ENCODE peak calls at places on chromosomes 11 and 22, in six cellular contexts. I is sigmoid colon, Z is A549, T is transverse colon, X is tibial nerve, F is upper lobe of left lung. M is an unnamed sample.

GRCh38 chr11:85742873-85743275 is 56.9 kb upstream of the CCDC89 start:
- DNase-seq in I (no peak), Z (no peak), T (no peak), X (no peak), F (no peak), M (no peak)

GRCh38 chr11:82763167-82763566 is 29.5 kb upstream of the FAM181B start:
- DNase-seq in I (no peak), Z (no peak), T (no peak), X (no peak), F (no peak), M (no peak)

GRCh38 chr11:60959445-60959844 is 7.5 kb upstream of the SLC15A3 start:
- DNase-seq in I (no peak), Z (no peak), T (no peak), X (no peak), F (no peak), M (no peak)

GRCh38 chr11:35334385-35335090 is 84.8 kb downstream of the SLC1A2 start:
- DNase-seq in I (no peak), Z (no peak), T (no peak), X (no peak), F (no peak), M (no peak)

GRCh38 chr11:95924414-95924760 is 480 bp upstream of the MTMR2 start:
- DNase-seq in I (no peak), Z (peak), T (no peak), X (no peak), F (no peak), M (peak)

GRCh38 chr11:22920939-22921565 is 60.8 kb upstream of the CCDC179 start:
- DNase-seq in I (no peak), Z (peak), T (peak), X (no peak), F (no peak), M (peak)

GRCh38 chr22:26629988-26630761 is 8.4 kb downstream of the CRYBA4 start:
- DNase-seq in I (no peak), Z (no peak), T (no peak), X (no peak), F (no peak), M (no peak)

GRCh38 chr11:35163209-35163608 is 24.2 kb downstream of the CD44 start:
- DNase-seq in I (no peak), Z (peak), T (no peak), X (no peak), F (no peak), M (no peak)

GRCh38 chr11:85950317-85951048 is 95.3 kb downstream of the CCDC83 start:
- DNase-seq in I (no peak), Z (no peak), T (no peak), X (no peak), F (no peak), M (no peak)

GRCh38 chr22:46021577-46021976 is 44.6 kb upstream of the WNT7B start:
- DNase-seq in I (peak), Z (no peak), T (peak), X (no peak), F (no peak), M (no peak)

GRCh38 chr11:12831471-12832202 is 157.4 kb downstream of the TEAD1 start:
- DNase-seq in I (no peak), Z (no peak), T (no peak), X (no peak), F (no peak), M (no peak)

GRCh38 chr11:70528046-70528793 is 129.9 kb downstream of the CTTN start:
- DNase-seq in I (no peak), Z (no peak), T (no peak), X (no peak), F (peak), M (no peak)

GRCh38 chr11:100208207-100208606 is 478.9 kb upstream of the ARHGAP42 start:
- DNase-seq in I (no peak), Z (no peak), T (no peak), X (no peak), F (no peak), M (no peak)

GRCh38 chr22:19880786-19881569 is 26.3 kb upstream of the GNB1L start:
- DNase-seq in I (peak), Z (peak), T (no peak), X (peak), F (no peak), M (peak)

GRCh38 chr11:67055812-67056211 is 835 bp upstream of the RHOD start:
- DNase-seq in I (no peak), Z (no peak), T (no peak), X (no peak), F (peak), M (no peak)
- TF ChIP-seq EP300 in I (no peak), Z (no peak), T (no peak), X (no peak), F (no peak), M (no peak)

DNA sequence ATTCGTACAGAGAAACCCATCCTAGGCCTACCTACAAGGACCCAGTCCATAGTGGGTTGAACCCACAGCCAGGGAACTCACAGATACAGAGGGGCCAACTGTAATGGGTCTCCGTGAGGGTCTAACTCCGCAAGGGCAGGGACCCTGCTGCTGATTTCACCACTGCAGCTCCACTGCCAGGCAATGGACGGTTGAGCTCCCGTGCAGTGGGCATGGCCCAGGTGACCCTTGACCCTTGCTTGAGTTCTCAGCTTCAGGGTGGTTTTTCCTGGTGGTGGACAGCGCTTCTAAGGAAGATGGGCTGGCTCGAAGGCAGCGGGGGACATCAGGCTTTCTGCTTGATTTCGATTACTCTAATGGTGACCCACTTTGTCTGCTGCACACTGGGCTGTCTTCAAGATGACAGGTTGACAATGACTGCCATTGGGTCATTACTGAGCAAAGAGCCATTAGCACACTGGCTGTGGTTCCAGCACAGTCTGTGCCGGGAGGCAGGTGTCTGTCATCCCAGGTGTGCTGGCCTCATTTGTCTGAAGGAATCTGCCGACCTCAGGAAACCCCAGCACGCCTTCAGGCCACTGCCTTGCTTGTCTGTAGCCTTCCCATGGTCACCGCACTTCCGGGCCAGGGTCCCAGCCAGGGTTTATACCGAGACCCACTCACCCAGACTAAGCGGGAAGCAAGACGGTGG is 3.7 kb upstream of the GAL start:
- DNase-seq in I (peak), Z (no peak), T (no peak), X (no peak), F (no peak), M (no peak)
- TF ChIP-seq EP300 in I (no peak), Z (no peak), T (no peak), X (no peak), F (no peak), M (no peak)

GRCh38 chr11:117744471-117745280 is 52.3 kb downstream of the DSCAML1 start:
- DNase-seq in I (peak), Z (no peak), T (no peak), X (no peak), F (no peak), M (no peak)

GRCh38 chr11:117747892-117748291 is 49.1 kb downstream of the DSCAML1 start:
- DNase-seq in I (no peak), Z (no peak), T (no peak), X (no peak), F (no peak), M (no peak)

GRCh38 chr11:117745346-117745745 is 51.7 kb downstream of the DSCAML1 start:
- DNase-seq in I (peak), Z (no peak), T (no peak), X (no peak), F (no peak), M (no peak)

GRCh38 chr11:117738246-117738957 is 58.6 kb downstream of the DSCAML1 start:
- DNase-seq in I (no peak), Z (no peak), T (no peak), X (no peak), F (no peak), M (no peak)

GRCh38 chr11:117743121-117743815 is 53.7 kb downstream of the DSCAML1 start:
- DNase-seq in I (no peak), Z (no peak), T (no peak), X (no peak), F (no peak), M (no peak)
- TF ChIP-seq EP300 in I (no peak), Z (no peak), T (no peak), X (no peak), F (no peak), M (no peak)

GRCh38 chr11:57901278-57901677 is 122.4 kb upstream of the OR9Q1 start:
- DNase-seq in I (no peak), Z (no peak), T (no peak), X (no peak), F (no peak), M (no peak)
- TF ChIP-seq EP300 in I (no peak), Z (no peak), T (no peak), X (no peak), F (no peak), M (no peak)

DNA sequence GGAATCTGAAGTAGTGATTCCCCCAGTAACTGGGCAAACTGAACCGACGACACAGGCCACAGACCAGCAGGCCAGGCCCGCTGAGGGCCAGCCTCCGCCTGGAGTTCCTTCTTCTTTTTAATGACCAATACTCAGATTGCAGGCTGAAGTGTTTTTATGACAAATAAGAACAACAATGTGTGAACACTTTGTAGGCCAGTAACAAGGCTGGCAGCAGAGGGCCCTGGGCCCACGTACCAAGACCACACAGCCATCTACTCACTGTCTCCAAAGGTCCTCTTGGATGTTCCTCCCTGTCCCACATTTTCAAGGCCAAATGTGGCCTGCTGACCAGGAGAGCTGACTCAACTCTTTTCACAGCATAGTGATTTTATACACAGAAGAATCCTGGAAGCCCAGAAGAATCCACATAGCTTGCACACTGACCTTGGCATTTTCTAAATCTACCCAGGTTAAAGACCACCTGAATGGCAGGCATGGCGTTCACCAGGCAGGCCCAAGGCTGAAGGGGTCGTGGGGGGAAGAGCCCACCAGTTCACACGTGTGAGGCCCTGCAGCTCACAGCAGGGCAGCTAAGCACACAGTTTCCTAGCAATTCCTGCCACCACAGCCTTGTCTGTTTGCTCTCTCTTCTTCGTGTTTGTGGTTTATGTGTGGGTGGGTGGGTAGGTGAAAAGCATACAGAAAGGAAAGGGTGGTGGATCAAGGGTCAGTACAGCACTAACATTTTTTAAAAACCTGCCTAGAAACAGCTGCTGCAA is 13.3 kb downstream of the SMCO4 start:
- DNase-seq in I (no peak), Z (no peak), T (no peak), X (no peak), F (peak), M (peak)
- TF ChIP-seq EP300 in I (no peak), Z (no peak), T (no peak), X (no peak), F (no peak), M (peak)

GRCh38 chr22:39214006-39214382 is 30.8 kb downstream of the PDGFB start:
- DNase-seq in I (peak), Z (no peak), T (no peak), X (no peak), F (no peak), M (no peak)

GRCh38 chr22:39216143-39216490 is 28.7 kb downstream of the PDGFB start:
- DNase-seq in I (peak), Z (no peak), T (no peak), X (no peak), F (no peak), M (no peak)

GRCh38 chr22:39215430-39216142 is 29.2 kb downstream of the PDGFB start:
- DNase-seq in I (peak), Z (peak), T (no peak), X (no peak), F (no peak), M (no peak)

GRCh38 chr22:39215070-39215396 is 29.7 kb downstream of the PDGFB start:
- DNase-seq in I (peak), Z (no peak), T (no peak), X (no peak), F (no peak), M (no peak)

GRCh38 chr22:39214383-39215069 is 30.3 kb downstream of the PDGFB start:
- DNase-seq in I (no peak), Z (peak), T (no peak), X (no peak), F (no peak), M (peak)
- TF ChIP-seq EP300 in I (no peak), Z (no peak), T (no peak), X (no peak), F (no peak), M (no peak)

DNA sequence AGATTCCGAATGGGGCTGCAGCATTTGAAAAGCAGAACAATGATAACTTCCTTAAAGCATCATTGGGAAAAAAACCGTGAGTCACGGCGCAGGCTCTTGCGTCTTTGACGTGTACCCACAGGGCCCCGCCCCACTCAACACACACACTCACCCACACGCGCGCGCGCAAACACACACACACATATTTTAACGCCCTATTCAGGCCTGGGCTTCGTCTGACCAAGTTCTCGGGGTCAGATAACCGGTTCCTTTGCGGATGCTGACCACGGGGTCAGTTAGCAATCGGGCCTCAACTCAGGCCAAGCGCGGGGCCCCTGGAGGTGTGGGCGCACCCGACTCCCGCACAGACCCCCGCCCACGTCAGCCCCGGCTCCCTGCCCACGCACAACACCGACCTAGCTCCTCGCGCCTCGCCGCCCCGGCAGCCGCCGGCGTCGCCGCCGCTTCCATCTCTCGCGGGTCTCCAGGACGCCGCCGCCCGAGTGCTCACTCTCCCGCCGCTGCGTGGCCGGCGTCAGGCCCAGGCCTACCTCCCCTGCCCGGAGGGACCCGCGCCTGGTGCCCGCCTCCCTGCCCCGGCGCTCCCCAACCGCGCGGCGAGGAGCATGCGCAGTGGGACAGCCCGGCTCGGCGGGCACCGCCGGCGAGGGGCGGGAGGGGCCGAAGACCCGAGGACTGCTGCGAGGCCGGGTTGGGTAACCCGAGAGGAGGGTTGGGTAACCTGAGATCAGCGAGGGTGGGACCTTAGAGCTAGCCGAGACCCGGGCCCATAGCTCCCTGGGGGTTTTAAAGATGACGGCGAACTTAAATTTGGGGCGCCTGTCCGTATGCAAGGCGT is at the start of gene SLC36A4:
- DNase-seq in I (peak), Z (peak), T (peak), X (peak), F (peak), M (peak)
- TF ChIP-seq EP300 in I (no peak), Z (no peak), T (no peak), X (no peak), F (no peak), M (no peak)

DNA sequence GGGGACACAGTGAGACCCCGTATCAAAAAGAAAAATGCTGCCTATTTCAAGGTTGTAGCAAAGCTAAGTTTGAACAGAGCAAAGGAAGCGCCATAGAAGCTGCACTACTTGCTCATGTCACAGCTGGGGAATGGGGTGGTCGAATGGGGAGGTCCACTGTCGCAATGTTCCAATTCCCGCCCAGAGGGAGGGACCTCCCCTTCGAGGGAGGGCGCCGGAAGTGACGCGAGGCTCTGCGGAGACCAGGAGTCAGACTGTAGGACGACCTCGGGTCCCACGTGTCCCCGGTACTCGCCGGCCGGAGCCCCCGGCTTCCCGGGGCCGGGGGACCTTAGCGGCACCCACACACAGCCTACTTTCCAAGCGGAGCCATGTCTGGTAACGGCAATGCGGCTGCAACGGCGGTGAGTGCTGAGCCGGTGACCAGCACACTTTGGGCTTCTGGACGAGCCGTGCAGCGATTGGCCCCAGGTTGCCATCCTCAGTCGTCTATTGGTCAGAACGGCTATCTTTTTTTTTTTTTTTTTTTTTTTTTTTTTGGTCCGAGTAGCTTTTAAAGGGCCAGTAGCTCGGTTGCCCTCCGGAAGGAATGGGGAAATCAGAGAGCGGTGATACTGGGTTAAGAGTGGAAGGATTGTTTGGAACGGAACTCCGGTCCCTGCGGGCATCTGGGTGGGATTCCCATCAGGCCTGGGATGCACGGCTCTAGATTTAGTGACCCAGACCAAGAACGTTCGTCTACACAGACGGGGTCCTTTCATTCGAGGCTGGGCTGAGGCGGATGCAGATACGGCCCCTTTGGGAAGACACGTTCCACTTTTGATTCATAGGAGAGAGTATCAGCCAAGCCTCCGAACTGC is at the start of gene HMBS:
- DNase-seq in I (peak), Z (peak), T (peak), X (peak), F (peak), M (peak)
- TF ChIP-seq EP300 in I (no peak), Z (no peak), T (no peak), X (peak), F (no peak), M (no peak)